ENCODE peak calls at places on chromosomes 6 and 20, in seven cellular contexts. One of them, this sample, is unnamed.

GRCh38 chr20:44618318-44618731 is 33.2 kb downstream of the ADA start:
- DNase-seq in endothelial cell of umbilical vein: no peak
- DNase-seq in tibial nerve: no peak
- DNase-seq in Peyer's patch: peak
- DNase-seq in transverse colon: peak
- DNase-seq in breast epithelium: no peak
- DNase-seq in heart left ventricle: no peak
- DNase-seq in this sample: no peak

GRCh38 chr6:42104807-42105713 is 37.4 kb downstream of the C6orf132 start:
- DNase-seq in transverse colon: no peak
- DNase-seq in Peyer's patch: no peak
- DNase-seq in endothelial cell of umbilical vein: no peak
- DNase-seq in heart left ventricle: no peak
- DNase-seq in tibial nerve: no peak
- DNase-seq in breast epithelium: no peak
- DNase-seq in this sample: no peak

GRCh38 chr20:46901638-46902037 is 7.0 kb downstream of the EYA2 start:
- DNase-seq in Peyer's patch: no peak
- DNase-seq in endothelial cell of umbilical vein: no peak
- DNase-seq in heart left ventricle: no peak
- DNase-seq in transverse colon: no peak
- DNase-seq in tibial nerve: no peak
- DNase-seq in breast epithelium: peak
- DNase-seq in this sample: no peak

GRCh38 chr6:28474441-28475219 is 31.3 kb upstream of the ZSCAN23 start:
- DNase-seq in Peyer's patch: no peak
- DNase-seq in breast epithelium: no peak
- DNase-seq in tibial nerve: no peak
- DNase-seq in transverse colon: no peak
- DNase-seq in endothelial cell of umbilical vein: peak
- DNase-seq in heart left ventricle: no peak
- DNase-seq in this sample: no peak

GRCh38 chr6:25389501-25389900 is 110.3 kb downstream of the CARMIL1 start:
- DNase-seq in transverse colon: no peak
- DNase-seq in heart left ventricle: no peak
- DNase-seq in endothelial cell of umbilical vein: peak
- DNase-seq in Peyer's patch: no peak
- DNase-seq in tibial nerve: no peak
- DNase-seq in breast epithelium: no peak
- DNase-seq in this sample: no peak

GRCh38 chr6:75602897-75603395 is 1.3 kb downstream of the SENP6 start:
- DNase-seq in tibial nerve: no peak
- DNase-seq in Peyer's patch: no peak
- DNase-seq in breast epithelium: no peak
- DNase-seq in heart left ventricle: no peak
- DNase-seq in transverse colon: no peak
- DNase-seq in endothelial cell of umbilical vein: peak
- DNase-seq in this sample: peak

GRCh38 chr6:45500924-45501816 is 123.4 kb upstream of the SUPT3H start:
- DNase-seq in tibial nerve: no peak
- DNase-seq in endothelial cell of umbilical vein: no peak
- DNase-seq in transverse colon: no peak
- DNase-seq in heart left ventricle: no peak
- DNase-seq in breast epithelium: no peak
- DNase-seq in Peyer's patch: no peak
- DNase-seq in this sample: no peak

GRCh38 chr6:144335914-144336313 is 50.8 kb downstream of the UTRN start:
- DNase-seq in breast epithelium: no peak
- DNase-seq in endothelial cell of umbilical vein: no peak
- DNase-seq in transverse colon: peak
- DNase-seq in heart left ventricle: no peak
- DNase-seq in Peyer's patch: peak
- DNase-seq in tibial nerve: no peak
- DNase-seq in this sample: no peak

GRCh38 chr6:42281570-42281969 is 63.9 kb upstream of the MRPS10 start:
- DNase-seq in heart left ventricle: no peak
- DNase-seq in transverse colon: peak
- DNase-seq in Peyer's patch: no peak
- DNase-seq in breast epithelium: no peak
- DNase-seq in tibial nerve: no peak
- DNase-seq in endothelial cell of umbilical vein: no peak
- DNase-seq in this sample: no peak

GRCh38 chr6:30820196-30820595 is 64.1 kb upstream of the DDR1 start:
- DNase-seq in breast epithelium: peak
- DNase-seq in transverse colon: peak
- DNase-seq in tibial nerve: no peak
- DNase-seq in Peyer's patch: peak
- DNase-seq in endothelial cell of umbilical vein: peak
- DNase-seq in heart left ventricle: peak
- DNase-seq in this sample: no peak

GRCh38 chr20:57397004-57397692 is 6.0 kb downstream of the RBM38 start:
- DNase-seq in breast epithelium: no peak
- DNase-seq in Peyer's patch: no peak
- DNase-seq in endothelial cell of umbilical vein: no peak
- DNase-seq in heart left ventricle: no peak
- DNase-seq in transverse colon: no peak
- DNase-seq in tibial nerve: no peak
- DNase-seq in this sample: no peak

GRCh38 chr6:55778704-55779103 is 96.7 kb downstream of the BMP5 start:
- DNase-seq in tibial nerve: no peak
- DNase-seq in breast epithelium: no peak
- DNase-seq in heart left ventricle: no peak
- DNase-seq in endothelial cell of umbilical vein: no peak
- DNase-seq in Peyer's patch: no peak
- DNase-seq in transverse colon: no peak
- DNase-seq in this sample: no peak

GRCh38 chr20:63463400-63464288 is 8.8 kb downstream of the KCNQ2 start:
- DNase-seq in heart left ventricle: no peak
- DNase-seq in transverse colon: no peak
- DNase-seq in breast epithelium: no peak
- DNase-seq in Peyer's patch: no peak
- DNase-seq in endothelial cell of umbilical vein: no peak
- DNase-seq in tibial nerve: no peak
- DNase-seq in this sample: no peak

GRCh38 chr6:20124545-20124944 is 87.7 kb downstream of the MBOAT1 start:
- DNase-seq in Peyer's patch: no peak
- DNase-seq in tibial nerve: no peak
- DNase-seq in transverse colon: no peak
- DNase-seq in heart left ventricle: no peak
- DNase-seq in endothelial cell of umbilical vein: no peak
- DNase-seq in breast epithelium: no peak
- DNase-seq in this sample: no peak

GRCh38 chr6:146133866-146134265 is 105.0 kb downstream of the GRM1 start:
- DNase-seq in transverse colon: no peak
- DNase-seq in endothelial cell of umbilical vein: no peak
- DNase-seq in breast epithelium: no peak
- DNase-seq in Peyer's patch: no peak
- DNase-seq in heart left ventricle: no peak
- DNase-seq in tibial nerve: no peak
- DNase-seq in this sample: no peak

GRCh38 chr6:125114248-125114858 is 39.2 kb upstream of the TPD52L1 start:
- DNase-seq in Peyer's patch: peak
- DNase-seq in breast epithelium: peak
- DNase-seq in endothelial cell of umbilical vein: peak
- DNase-seq in heart left ventricle: no peak
- DNase-seq in tibial nerve: peak
- DNase-seq in transverse colon: peak
- DNase-seq in this sample: no peak

DNA sequence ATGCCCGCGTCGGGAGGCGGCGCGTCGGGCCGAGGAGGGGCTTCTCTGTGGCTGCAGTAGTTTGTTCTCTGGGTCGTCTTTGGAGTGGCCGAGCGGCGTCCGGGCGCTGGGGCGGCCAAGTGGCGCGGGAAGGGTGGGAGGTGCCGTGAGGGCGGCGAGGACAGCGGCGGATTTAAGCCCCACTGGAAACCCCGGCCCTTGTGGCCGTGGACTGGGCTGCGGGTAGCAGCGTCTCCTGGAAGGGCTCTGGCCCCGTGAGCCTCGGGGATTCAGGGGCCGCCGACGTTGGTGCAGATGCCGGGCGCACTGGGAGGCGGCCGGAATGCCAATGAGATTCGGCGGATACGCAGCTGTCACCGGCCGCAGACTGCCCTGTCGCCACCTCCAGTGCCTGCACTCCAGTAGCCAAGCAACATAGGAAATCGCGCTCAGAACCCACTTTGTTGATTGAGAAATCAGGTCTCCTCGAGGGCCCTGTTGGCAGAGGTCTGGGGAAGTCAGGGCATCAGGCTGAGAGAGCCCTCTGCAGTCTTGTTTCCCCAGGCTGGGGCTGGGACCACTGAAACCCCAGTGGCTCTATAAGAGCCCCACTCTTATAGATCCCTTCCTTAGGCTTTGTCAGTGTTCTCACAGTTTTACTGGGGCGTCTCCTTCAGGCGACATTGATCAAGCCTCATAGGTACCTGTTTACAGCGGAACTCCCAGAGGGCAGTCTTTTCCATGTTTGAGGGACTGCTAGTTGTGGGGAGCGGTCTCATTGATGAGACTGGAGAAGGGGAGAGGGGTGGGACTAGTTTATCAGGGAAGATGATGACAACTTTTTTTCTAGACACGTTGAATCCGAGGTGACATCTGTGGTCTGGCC is 642 bp downstream of the GZF1 start:
- DNase-seq in breast epithelium: peak
- DNase-seq in tibial nerve: peak
- DNase-seq in heart left ventricle: peak
- DNase-seq in transverse colon: peak
- DNase-seq in Peyer's patch: no peak
- DNase-seq in endothelial cell of umbilical vein: no peak
- DNase-seq in this sample: peak
- TF ChIP-seq POLR2A in breast epithelium: no peak
- TF ChIP-seq POLR2A in tibial nerve: no peak
- TF ChIP-seq POLR2A in heart left ventricle: no peak
- TF ChIP-seq POLR2A in transverse colon: peak
- TF ChIP-seq POLR2A in Peyer's patch: no peak
- TF ChIP-seq POLR2A in endothelial cell of umbilical vein: no peak
- TF ChIP-seq POLR2A in this sample: no peak

GRCh38 chr6:147203311-147204059 is 732 bp upstream of the STXBP5 start:
- DNase-seq in tibial nerve: peak
- DNase-seq in endothelial cell of umbilical vein: peak
- DNase-seq in breast epithelium: peak
- DNase-seq in heart left ventricle: peak
- DNase-seq in transverse colon: peak
- DNase-seq in Peyer's patch: peak
- DNase-seq in this sample: peak

GRCh38 chr6:147202516-147203310 is 1.5 kb upstream of the STXBP5 start:
- DNase-seq in tibial nerve: peak
- DNase-seq in transverse colon: peak
- DNase-seq in breast epithelium: peak
- DNase-seq in Peyer's patch: peak
- DNase-seq in heart left ventricle: peak
- DNase-seq in endothelial cell of umbilical vein: peak
- DNase-seq in this sample: peak

GRCh38 chr6:147205690-147206600 is 1.7 kb downstream of the STXBP5 start:
- DNase-seq in breast epithelium: no peak
- DNase-seq in Peyer's patch: peak
- DNase-seq in transverse colon: peak
- DNase-seq in endothelial cell of umbilical vein: no peak
- DNase-seq in tibial nerve: no peak
- DNase-seq in heart left ventricle: no peak
- DNase-seq in this sample: no peak

GRCh38 chr6:147204060-147204785 is at the start of gene STXBP5:
- DNase-seq in tibial nerve: no peak
- DNase-seq in endothelial cell of umbilical vein: peak
- DNase-seq in transverse colon: peak
- DNase-seq in Peyer's patch: peak
- DNase-seq in breast epithelium: peak
- DNase-seq in heart left ventricle: peak
- DNase-seq in this sample: no peak

DNA sequence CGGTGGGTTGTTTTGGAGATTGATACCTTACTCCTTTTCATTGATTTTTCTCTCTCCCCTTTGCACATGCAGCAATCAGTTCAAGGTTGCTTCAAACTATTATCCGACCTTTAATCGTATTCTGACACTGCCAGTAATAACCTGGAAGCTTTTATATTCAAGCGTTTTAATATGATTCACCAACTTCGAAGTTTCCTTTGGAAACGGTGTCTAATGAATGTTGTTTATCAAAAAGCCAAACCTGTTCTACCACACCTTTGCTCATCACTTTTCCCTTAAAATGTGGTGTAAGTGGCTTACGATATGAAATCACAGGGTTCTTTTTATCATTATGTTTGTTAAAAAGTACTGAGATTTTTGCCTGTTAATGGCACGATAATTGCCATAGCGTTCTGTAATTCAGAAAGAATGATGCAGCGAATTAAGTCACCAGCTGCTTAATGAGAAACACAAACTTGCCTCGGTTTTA is 660 bp downstream of the STXBP5 start:
- DNase-seq in Peyer's patch: no peak
- DNase-seq in endothelial cell of umbilical vein: peak
- DNase-seq in tibial nerve: no peak
- DNase-seq in heart left ventricle: no peak
- DNase-seq in transverse colon: no peak
- DNase-seq in breast epithelium: no peak
- DNase-seq in this sample: no peak
- TF ChIP-seq POLR2A in Peyer's patch: no peak
- TF ChIP-seq POLR2A in endothelial cell of umbilical vein: no peak
- TF ChIP-seq POLR2A in tibial nerve: no peak
- TF ChIP-seq POLR2A in heart left ventricle: no peak
- TF ChIP-seq POLR2A in transverse colon: no peak
- TF ChIP-seq POLR2A in breast epithelium: no peak
- TF ChIP-seq POLR2A in this sample: no peak

GRCh38 chr6:17394192-17394611 is 807 bp downstream of the CAP2 start:
- DNase-seq in tibial nerve: no peak
- DNase-seq in Peyer's patch: peak
- DNase-seq in transverse colon: peak
- DNase-seq in heart left ventricle: peak
- DNase-seq in endothelial cell of umbilical vein: peak
- DNase-seq in breast epithelium: peak
- DNase-seq in this sample: no peak
- TF ChIP-seq POLR2A in tibial nerve: no peak
- TF ChIP-seq POLR2A in Peyer's patch: no peak
- TF ChIP-seq POLR2A in transverse colon: no peak
- TF ChIP-seq POLR2A in heart left ventricle: no peak
- TF ChIP-seq POLR2A in endothelial cell of umbilical vein: no peak
- TF ChIP-seq POLR2A in breast epithelium: no peak
- TF ChIP-seq POLR2A in this sample: no peak

DNA sequence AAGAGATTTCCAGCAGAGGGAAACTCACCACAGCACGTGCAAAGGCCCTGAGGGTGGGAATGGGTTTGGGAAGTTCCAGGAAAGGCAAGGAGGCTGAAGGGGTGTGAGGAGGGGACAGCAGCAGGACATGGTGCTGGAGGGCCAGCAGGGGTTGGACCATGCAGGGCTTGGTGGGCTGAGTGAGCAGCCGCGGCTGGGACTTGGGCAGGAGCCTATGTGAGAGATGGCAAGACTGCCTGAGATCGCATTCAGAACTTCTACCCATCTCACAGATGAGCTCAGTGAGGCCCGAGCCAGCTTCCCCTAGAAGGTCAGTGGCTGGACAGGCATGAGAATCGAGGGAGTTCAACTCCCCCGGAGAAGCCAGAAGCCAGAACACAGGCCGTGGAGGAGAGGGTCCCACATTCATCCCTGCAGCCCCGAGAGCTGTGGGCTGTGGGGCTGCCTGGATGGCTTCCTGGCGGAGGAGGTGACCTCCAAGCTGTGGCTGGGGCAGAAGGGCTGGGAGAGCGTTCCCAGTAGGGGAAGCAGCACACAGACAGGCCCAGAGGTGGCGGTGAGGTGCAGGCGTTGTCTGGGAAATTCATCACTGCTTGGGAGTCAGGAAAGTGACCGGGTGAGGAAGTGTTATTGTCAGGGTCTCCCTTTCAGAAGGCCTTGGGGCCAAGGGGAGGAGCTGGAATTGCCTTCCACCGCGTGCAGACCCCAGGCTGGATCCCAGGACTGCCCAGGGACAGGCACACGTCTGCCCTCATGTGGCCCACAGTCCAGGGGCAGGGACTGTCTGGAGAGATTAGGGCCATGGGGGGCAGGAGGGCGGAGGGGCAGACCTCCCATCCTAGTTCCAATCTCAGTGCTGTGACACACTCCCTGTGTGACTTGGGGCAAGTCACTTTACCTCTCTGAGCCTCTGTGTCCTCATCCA is 103.8 kb downstream of the CEBPB start:
- DNase-seq in heart left ventricle: no peak
- DNase-seq in endothelial cell of umbilical vein: no peak
- DNase-seq in transverse colon: no peak
- DNase-seq in breast epithelium: no peak
- DNase-seq in Peyer's patch: no peak
- DNase-seq in tibial nerve: no peak
- DNase-seq in this sample: no peak
- TF ChIP-seq POLR2A in heart left ventricle: no peak
- TF ChIP-seq POLR2A in endothelial cell of umbilical vein: no peak
- TF ChIP-seq POLR2A in transverse colon: no peak
- TF ChIP-seq POLR2A in breast epithelium: no peak
- TF ChIP-seq POLR2A in Peyer's patch: no peak
- TF ChIP-seq POLR2A in tibial nerve: no peak
- TF ChIP-seq POLR2A in this sample: no peak

This sample was measured in GM12892.